ENCODE peak calls at places on chromosomes 16 and 17, in nine cellular contexts. W is body of pancreas, O is transverse colon, M is suprapubic skin, N is breast epithelium, Q is ovary, K is sigmoid colon, R is tibial nerve, F is HepG2. J is an unnamed sample.

GRCh38 chr17:82808006-82808405 is 31.8 kb downstream of the ZNF750 start:
- DNase-seq in F (no peak), W (no peak), O (no peak), R (no peak), Q (no peak), K (no peak), M (no peak), N (no peak), J (no peak)

GRCh38 chr16:67963325-67964321 is 4.8 kb downstream of the SLC12A4 start:
- DNase-seq in M (peak), R (no peak), F (no peak), K (no peak), O (no peak), Q (no peak), W (peak), N (no peak), J (peak)

GRCh38 chr16:57999971-58000705 is at the start of gene ZNF319:
- DNase-seq in N (no peak), W (no peak), Q (no peak), M (no peak), O (no peak), K (no peak), R (no peak), F (no peak), J (peak)

GRCh38 chr17:36722121-36722902 is 120.9 kb downstream of the MRM1 start:
- DNase-seq in W (peak), Q (peak), R (no peak), K (peak), O (peak), N (no peak), M (no peak), F (no peak), J (peak)

GRCh38 chr16:50309527-50310307 is 43.4 kb downstream of the ADCY7 start:
- DNase-seq in Q (peak), N (no peak), O (no peak), K (peak), W (no peak), R (no peak), F (peak), M (peak), J (peak)

GRCh38 chr17:58615768-58616659 is 75.8 kb downstream of the TEX14 start:
- DNase-seq in R (no peak), O (no peak), Q (no peak), M (no peak), F (no peak), N (no peak), K (no peak), W (no peak), J (no peak)

GRCh38 chr16:56833243-56833970 is 31.6 kb upstream of the SLC12A3 start:
- DNase-seq in W (no peak), O (no peak), N (no peak), M (no peak), Q (no peak), K (no peak), R (no peak), F (no peak), J (no peak)

GRCh38 chr17:42098747-42099399 is 600 bp upstream of the ZNF385C start:
- DNase-seq in O (no peak), N (no peak), R (no peak), K (no peak), Q (peak), W (no peak), F (no peak), M (no peak), J (no peak)

GRCh38 chr17:28551421-28552186 is 820 bp downstream of the UNC119 start:
- DNase-seq in O (no peak), R (no peak), N (no peak), W (no peak), K (no peak), F (no peak), M (no peak), Q (no peak), J (peak)

GRCh38 chr17:42985225-42985624 is 4.9 kb downstream of the RUNDC1 start:
- DNase-seq in R (no peak), M (no peak), F (no peak), Q (no peak), N (no peak), K (no peak), W (no peak), O (no peak), J (no peak)

GRCh38 chr17:68318103-68318991 is 27.1 kb downstream of the ARSG start:
- DNase-seq in R (no peak), K (no peak), Q (no peak), F (peak), O (no peak), N (no peak), W (peak), M (no peak), J (no peak)

GRCh38 chr17:2064980-2065785 is 10.3 kb downstream of the HIC1 start:
- DNase-seq in W (no peak), O (peak), N (no peak), F (no peak), Q (peak), R (no peak), K (no peak), M (peak), J (peak)

GRCh38 chr17:57404807-57405485 is 148.6 kb downstream of the MSI2 start:
- DNase-seq in O (no peak), R (no peak), W (no peak), M (no peak), K (no peak), F (no peak), N (no peak), Q (no peak), J (no peak)

GRCh38 chr16:83994087-83994486 is 26.0 kb downstream of the NECAB2 start:
- DNase-seq in Q (no peak), M (no peak), N (no peak), O (no peak), K (no peak), W (peak), F (peak), R (no peak), J (no peak)

GRCh38 chr17:21017256-21017655 is 25.6 kb downstream of the USP22 start:
- DNase-seq in K (peak), O (no peak), N (no peak), W (no peak), M (no peak), Q (no peak), F (no peak), R (no peak), J (no peak)

GRCh38 chr17:41777157-41777578 is 9.3 kb downstream of the JUP start:
- DNase-seq in N (no peak), F (peak), W (peak), Q (peak), M (no peak), O (peak), R (no peak), K (peak), J (no peak)

DNA sequence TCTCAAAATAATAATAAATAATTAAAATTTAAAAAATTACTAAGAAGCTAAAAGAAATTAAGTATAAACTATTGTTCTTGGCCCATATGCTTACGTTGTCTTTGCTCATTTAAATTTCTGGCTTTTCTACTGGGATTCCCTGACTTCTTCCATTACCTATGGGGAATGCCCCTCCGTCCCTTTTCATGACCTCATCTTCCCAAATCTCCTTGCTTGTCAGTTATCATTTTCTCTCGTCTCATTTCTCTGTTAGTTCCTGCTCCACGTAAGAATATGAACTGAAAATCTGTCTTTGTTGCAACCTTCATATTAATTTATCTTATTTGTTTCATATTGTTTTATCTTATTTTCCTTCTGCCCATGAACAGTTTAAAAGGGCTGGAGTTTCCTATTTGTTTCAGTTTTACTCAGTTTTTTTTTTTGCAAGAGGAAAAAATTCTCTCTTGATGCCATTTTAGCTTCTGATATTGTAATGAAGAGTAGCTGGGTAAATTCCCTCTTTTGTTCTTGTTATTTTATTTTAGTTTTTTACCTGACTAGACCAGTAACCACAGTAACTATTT is 2.5 kb upstream of the DNAJA2 start:
- DNase-seq in R (no peak), K (no peak), W (no peak), Q (no peak), N (no peak), O (no peak), F (no peak), M (no peak), J (no peak)
- TF ChIP-seq POLR2A in R (no peak), K (no peak), W (no peak), Q (no peak), N (no peak), O (no peak), F (no peak), M (no peak), J (no peak)

GRCh38 chr16:30534368-30535105 is at the start of gene ZNF747:
- DNase-seq in K (peak), W (peak), M (peak), R (peak), F (peak), N (peak), Q (peak), O (peak), J (peak)

GRCh38 chr16:30533146-30533522 is 1.5 kb downstream of the ZNF747 start:
- DNase-seq in Q (no peak), F (no peak), N (no peak), O (no peak), R (no peak), K (no peak), W (peak), M (no peak), J (no peak)

GRCh38 chr16:30533748-30534367 is 800 bp downstream of the ZNF747 start:
- DNase-seq in W (no peak), K (no peak), O (no peak), F (no peak), Q (no peak), N (no peak), M (no peak), R (no peak), J (peak)

GRCh38 chr16:30535777-30536190 is 1.1 kb upstream of the ZNF747 start:
- DNase-seq in R (peak), O (peak), N (peak), Q (peak), K (peak), W (peak), M (peak), F (peak), J (peak)

DNA sequence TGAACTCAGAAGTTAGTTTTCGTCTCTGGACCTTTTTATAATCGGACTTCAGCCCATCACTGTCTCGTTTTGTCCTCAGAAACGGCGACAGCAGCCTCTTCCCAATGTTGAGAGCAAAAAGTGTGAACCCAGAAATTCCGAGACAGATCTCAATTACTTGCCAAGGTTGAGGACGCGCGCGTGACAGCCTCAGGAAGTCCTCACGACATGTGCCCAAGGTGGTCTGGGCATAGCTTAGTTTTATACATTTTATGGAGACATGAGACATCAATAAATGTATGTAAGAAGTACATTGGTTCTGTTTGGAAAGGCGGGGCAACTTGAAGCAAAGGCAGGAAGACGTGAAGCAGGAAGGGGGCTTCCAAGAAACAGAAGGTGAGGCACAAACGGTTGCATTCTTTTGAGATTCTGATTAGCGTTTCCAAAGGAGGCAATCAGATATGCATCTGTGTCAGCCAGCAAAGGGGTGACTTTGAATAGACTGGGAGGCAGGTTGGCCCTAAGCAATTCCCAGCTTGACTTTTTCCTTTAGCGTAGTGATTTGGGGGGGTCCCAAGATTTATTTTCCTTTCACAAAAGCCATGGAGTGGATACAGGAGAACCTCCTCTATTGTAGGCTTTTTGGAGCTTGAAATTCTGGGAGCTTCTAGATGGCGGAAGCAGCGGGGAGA is 583 bp upstream of the ZNF747 start:
- DNase-seq in F (no peak), O (no peak), N (no peak), R (no peak), M (no peak), W (no peak), K (no peak), Q (no peak), J (no peak)
- TF ChIP-seq POLR2A in F (no peak), O (peak), N (peak), R (no peak), M (no peak), W (no peak), K (no peak), Q (no peak), J (no peak)

DNA sequence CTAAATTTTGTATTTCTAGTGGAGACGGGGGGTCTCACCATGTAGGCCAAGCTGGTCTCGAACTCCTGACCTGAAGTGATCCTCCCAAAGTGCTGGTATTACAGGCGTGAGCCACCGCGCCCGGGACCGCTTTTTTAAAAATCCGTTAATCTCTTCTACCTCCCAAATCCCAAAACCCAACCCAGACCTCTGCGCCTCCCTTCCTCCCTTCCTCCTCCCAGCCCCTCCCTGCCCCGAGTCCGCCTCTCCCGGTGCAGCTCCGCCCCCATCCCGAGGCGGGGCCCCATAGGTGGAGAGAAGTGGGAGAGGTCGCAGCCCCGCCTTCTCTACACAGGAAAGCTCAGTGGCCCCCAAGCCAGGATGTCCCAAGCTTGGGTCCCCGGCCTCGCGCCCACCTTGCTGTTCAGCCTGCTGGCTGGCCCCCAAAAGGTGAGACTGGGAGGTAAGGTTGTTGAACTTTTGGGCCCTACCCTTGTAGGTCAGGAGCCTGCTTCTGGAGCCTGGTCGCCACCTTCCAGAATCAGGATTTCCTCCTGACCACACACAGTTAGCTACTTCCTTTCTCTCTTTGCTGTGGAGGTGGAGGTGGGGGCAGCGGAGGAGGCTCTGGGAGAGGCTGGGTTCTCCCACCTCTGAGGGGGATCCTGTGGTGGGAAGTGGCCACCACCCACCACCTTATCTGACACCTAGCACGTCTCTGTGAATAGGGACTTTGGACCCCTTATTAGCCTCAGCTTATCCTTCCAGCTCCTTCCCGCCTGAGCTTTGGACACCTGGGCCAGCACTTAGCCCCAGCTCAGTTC is at the start of gene TMEM92:
- DNase-seq in N (no peak), Q (peak), O (peak), M (peak), F (no peak), R (no peak), K (no peak), W (peak), J (peak)
- TF ChIP-seq POLR2A in N (no peak), Q (no peak), O (no peak), M (no peak), F (no peak), R (no peak), K (no peak), W (no peak), J (no peak)

GRCh38 chr17:5500804-5501391 is 14.5 kb downstream of the MIS12 start:
- DNase-seq in O (peak), M (peak), Q (peak), N (peak), W (peak), K (peak), F (peak), R (peak), J (peak)
- TF ChIP-seq POLR2A in O (peak), M (no peak), Q (peak), N (no peak), W (no peak), K (no peak), F (peak), R (no peak), J (no peak)

DNA sequence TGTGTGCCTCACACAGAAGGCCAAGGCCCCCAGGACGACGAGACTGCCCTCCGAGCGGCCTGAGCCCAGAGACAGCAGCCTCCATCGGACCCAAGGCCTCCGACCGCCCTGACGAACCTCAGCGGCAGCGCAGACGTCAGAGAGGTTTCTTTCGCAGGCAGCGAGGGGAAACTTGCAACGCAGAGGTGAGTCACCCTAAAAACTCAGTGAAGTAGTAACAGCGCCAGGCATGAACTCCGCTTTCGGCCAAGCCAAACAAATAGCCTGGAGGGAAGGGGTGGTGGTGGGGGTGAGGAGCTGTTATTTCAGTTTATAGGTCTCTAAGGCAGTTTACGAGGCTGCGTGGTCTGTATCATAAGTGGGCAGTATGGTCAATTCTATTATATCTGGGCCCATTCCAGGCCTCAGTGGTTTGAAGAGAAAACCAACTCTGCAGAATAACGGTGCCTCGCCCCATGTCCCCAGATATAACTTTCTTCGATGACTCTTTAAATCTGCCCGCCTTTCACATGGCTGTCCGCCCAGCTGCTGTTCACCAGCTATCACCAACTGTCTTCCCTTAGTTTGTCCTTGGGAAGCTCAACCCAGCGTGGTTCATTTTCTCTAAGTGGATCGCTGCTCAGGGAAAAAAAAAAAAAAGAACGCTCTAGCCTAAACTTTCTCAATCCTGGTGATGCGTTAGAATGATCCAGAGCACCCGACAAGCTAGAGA is 43.5 kb upstream of the FOXF1 start:
- DNase-seq in O (peak), M (no peak), F (no peak), W (no peak), K (peak), R (no peak), Q (no peak), N (no peak), J (no peak)
- TF ChIP-seq POLR2A in O (no peak), M (no peak), F (no peak), W (no peak), K (no peak), R (no peak), Q (no peak), N (no peak), J (no peak)

GRCh38 chr17:3639981-3640596 is 3.5 kb downstream of the CTNS start:
- DNase-seq in K (no peak), M (no peak), F (no peak), Q (no peak), O (no peak), W (peak), R (no peak), N (no peak), J (no peak)
- TF ChIP-seq POLR2A in K (no peak), M (no peak), F (no peak), Q (no peak), O (no peak), W (no peak), R (no peak), N (no peak), J (no peak)

DNA sequence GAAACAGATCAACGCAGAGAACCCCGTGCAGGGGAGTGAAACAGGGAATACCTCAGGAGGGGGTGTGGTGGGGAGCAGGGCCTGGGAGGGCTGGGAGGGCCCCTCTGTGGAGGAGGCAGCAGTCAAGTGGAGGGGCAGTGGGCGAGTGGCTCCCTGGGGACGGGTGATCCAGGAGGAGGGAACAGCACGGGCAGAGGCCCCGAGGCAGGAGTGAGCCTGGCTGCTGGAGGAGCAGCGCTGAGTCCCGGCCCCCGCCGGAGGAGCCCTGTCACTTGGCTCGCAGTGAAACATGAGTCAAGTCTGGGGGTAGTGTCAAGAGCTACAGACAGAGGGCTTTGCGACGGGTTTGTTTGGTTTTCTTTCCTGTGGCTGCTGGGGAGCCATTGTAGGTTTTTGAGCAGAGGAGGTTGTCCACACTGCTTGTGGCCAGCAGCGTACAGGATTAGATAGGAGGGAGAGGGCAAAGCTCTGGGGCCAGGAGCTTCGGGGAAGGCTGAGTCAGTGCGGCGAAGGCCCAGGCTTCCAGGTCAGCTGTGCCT is 115.7 kb upstream of the CIBAR2 start:
- DNase-seq in F (no peak), K (peak), M (no peak), R (no peak), Q (no peak), W (no peak), N (no peak), O (no peak), J (no peak)
- TF ChIP-seq POLR2A in F (no peak), K (no peak), M (no peak), R (no peak), Q (no peak), W (no peak), N (no peak), O (no peak), J (no peak)

J was measured in spleen.